ENCODE peak calls at places on chromosomes 13 and 19, in seven cellular contexts. L, I, H, W, V, F and E are unnamed samples.
A peak's percentile ranks its signal among the peaks of the same experiment; 100 is the strongest.

GRCh38 chr13:78603240-78603947 is at the start of gene POU4F1:
- DNase-seq in L (peak; percentile 85), I (peak; percentile 71), H (no peak), W (peak; percentile 26), V (peak; percentile 47), F (peak; percentile 45), E (peak; percentile 94)

GRCh38 chr13:50910483-50910805 is 853 bp downstream of the RNASEH2B start:
- DNase-seq in L (no peak), I (peak; percentile 42), H (no peak), W (peak; percentile 54), V (no peak), F (no peak), E (no peak)

GRCh38 chr13:51475727-51476521 is 23.1 kb upstream of the INTS6 start:
- DNase-seq in L (no peak), I (no peak), H (no peak), W (peak; percentile 27), V (no peak), F (no peak), E (no peak)

GRCh38 chr19:33047422-33047821 is 17.3 kb downstream of the RHPN2 start:
- DNase-seq in L (peak; percentile 92), I (peak; percentile 9), H (no peak), W (no peak), V (peak; percentile 96), F (no peak), E (no peak)

GRCh38 chr13:21434588-21434987 is 24.5 kb downstream of the ZDHHC20 start:
- DNase-seq in L (no peak), I (no peak), H (no peak), W (no peak), V (no peak), F (no peak), E (no peak)

GRCh38 chr13:26583662-26584061 is 26.2 kb downstream of the WASF3 start:
- DNase-seq in L (no peak), I (no peak), H (no peak), W (no peak), V (no peak), F (no peak), E (no peak)

GRCh38 chr19:10431254-10431942 is 11.1 kb downstream of the PDE4A start:
- DNase-seq in L (no peak), I (no peak), H (peak; percentile 55), W (no peak), V (no peak), F (peak; percentile 62), E (no peak)

GRCh38 chr19:35274323-35274722 is 5.6 kb downstream of the USF2 start:
- DNase-seq in L (no peak), I (no peak), H (no peak), W (no peak), V (no peak), F (no peak), E (no peak)

GRCh38 chr13:51534075-51534817 is 50.0 kb upstream of the WDFY2 start:
- DNase-seq in L (no peak), I (no peak), H (no peak), W (no peak), V (peak; percentile 35), F (peak; percentile 18), E (peak; percentile 53)

GRCh38 chr19:7888826-7889217 is 512 bp downstream of the LRRC8E start:
- DNase-seq in L (peak; percentile 3), I (no peak), H (no peak), W (no peak), V (no peak), F (no peak), E (no peak)

GRCh38 chr19:47430041-47430802 is 10.9 kb upstream of the MEIS3 start:
- DNase-seq in L (peak; percentile 80), I (peak; percentile 33), H (peak; percentile 46), W (peak; percentile 36), V (no peak), F (no peak), E (no peak)

GRCh38 chr13:74990992-74991391 is 491.0 kb downstream of the TBC1D4 start:
- DNase-seq in L (no peak), I (no peak), H (no peak), W (no peak), V (no peak), F (no peak), E (no peak)

GRCh38 chr13:66219493-66219892 is 1010.6 kb downstream of the PCDH9 start:
- DNase-seq in L (no peak), I (no peak), H (no peak), W (no peak), V (no peak), F (no peak), E (no peak)

GRCh38 chr19:890831-891230 is 2.2 kb downstream of the MED16 start:
- DNase-seq in L (no peak), I (no peak), H (no peak), W (no peak), V (no peak), F (no peak), E (no peak)

GRCh38 chr13:64410654-64411053 is 2819.5 kb downstream of the PCDH9 start:
- DNase-seq in L (no peak), I (no peak), H (no peak), W (no peak), V (no peak), F (no peak), E (no peak)

GRCh38 chr19:49403404-49404187 is 15.5 kb downstream of the KASH5 start:
- DNase-seq in L (no peak), I (peak; percentile 84), H (no peak), W (no peak), V (no peak), F (no peak), E (peak; percentile 82)

GRCh38 chr13:113922412-113923118 is 51.3 kb downstream of the C13orf46 start:
- DNase-seq in L (no peak), I (no peak), H (peak; percentile 12), W (no peak), V (no peak), F (no peak), E (no peak)

GRCh38 chr13:87884874-87885273 is 213.7 kb downstream of the SLITRK5 start:
- DNase-seq in L (peak; percentile 62), I (peak; percentile 22), H (no peak), W (peak; percentile 79), V (no peak), F (no peak), E (peak; percentile 67)

DNA sequence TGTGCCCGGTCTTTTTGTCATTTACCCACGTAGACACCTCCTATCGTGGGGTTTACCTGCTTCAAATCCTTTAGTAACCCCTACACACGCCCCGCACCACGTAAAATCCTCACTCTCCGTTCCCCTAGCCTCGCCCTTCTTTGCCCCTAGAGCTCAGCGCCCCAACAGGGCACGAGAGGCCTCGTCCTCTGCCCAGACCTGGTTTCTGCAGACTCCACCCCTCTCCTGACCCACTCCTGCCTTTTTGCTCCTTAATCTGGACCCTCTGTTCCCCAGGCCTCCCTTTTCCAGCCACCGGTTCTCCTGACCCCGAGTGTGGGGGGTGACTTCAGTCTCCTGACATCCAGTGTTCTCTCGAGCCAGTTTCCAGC is 427 bp downstream of the ZNF528 start:
- DNase-seq in L (peak; percentile 31), I (peak; percentile 3), H (no peak), W (no peak), V (no peak), F (no peak), E (no peak)
- H3K27ac ChIP-seq in L (peak overlapping the region; percentile 93), I (peak overlapping the region; percentile 86), H (no peak overlapping the region), W (peak overlapping the region; percentile 70), V (no peak overlapping the region), F (peak overlapping the region; percentile 46), E (no peak overlapping the region)

GRCh38 chr19:2509096-2509495 is 33.2 kb downstream of the GADD45B start:
- DNase-seq in L (no peak), I (no peak), H (no peak), W (no peak), V (no peak), F (no peak), E (no peak)
- H3K4me1 ChIP-seq in L (no peaks in the 10 kb centered on the region), I (no peaks in the 10 kb centered on the region), H (no peaks in the 10 kb centered on the region), W (peaks cover under 1% of the 10 kb centered on the region), V (peaks cover 7% of the 10 kb centered on the region), F (peaks cover 4% of the 10 kb centered on the region), E (peaks cover 15% of the 10 kb centered on the region)

GRCh38 chr19:38252935-38253691 is 3.1 kb downstream of the PPP1R14A start:
- DNase-seq in L (peak; percentile 40), I (peak; percentile 10), H (no peak), W (peak; percentile 17), V (no peak), F (no peak), E (no peak)
- H3K27ac ChIP-seq in L (peak overlapping the region; percentile 97), I (peak overlapping the region; percentile 47), H (peak overlapping the region; percentile 53), W (no peak overlapping the region), V (no peak overlapping the region), F (no peak overlapping the region), E (no peak overlapping the region)

DNA sequence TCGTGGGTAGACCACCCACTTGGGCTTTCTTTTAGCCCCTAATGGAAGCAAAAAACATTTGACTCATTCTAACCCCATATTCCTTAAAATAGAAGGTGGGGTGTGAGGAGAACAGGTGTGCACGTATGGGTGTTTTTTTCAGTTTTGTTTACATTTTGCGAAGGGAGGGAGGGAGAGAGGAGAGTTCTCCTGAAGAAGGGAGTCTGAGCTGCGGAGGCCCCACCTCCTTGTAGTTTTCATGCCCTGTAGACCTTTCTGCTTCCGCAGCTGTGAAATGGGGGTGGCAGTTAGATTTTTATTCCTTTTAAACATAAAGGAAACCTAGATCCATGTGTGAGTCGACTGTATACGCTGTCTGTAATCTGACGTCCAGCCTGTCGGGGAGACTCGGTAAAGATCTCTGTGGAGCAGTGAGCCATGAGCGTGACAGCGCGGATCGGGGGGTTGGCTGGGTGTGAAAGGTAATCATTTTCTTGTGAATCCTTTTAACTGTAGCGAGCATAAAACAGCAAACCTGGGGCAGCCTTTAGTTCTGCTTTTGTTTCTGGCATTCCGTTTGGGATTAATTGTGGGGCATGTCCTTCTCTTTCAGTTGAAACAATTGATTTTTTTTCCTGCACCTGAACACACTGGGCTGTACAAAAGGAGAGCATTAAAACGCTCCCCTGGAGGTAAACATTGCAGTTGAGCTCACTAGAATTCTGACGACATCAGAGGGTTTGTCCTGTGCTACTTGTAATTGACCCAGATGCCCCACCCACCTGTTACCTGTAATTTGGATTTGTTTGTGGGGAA is 2.3 kb downstream of the UPF1 start:
- DNase-seq in L (peak; percentile 51), I (no peak), H (no peak), W (no peak), V (no peak), F (no peak), E (no peak)
- H3K4me1 ChIP-seq in L (peaks cover 15% of the 10 kb centered on the region), I (peaks cover 19% of the 10 kb centered on the region), H (peaks cover 44% of the 10 kb centered on the region), W (peaks cover 12% of the 10 kb centered on the region), V (peaks cover 9% of the 10 kb centered on the region), F (peaks cover 42% of the 10 kb centered on the region), E (peaks cover 12% of the 10 kb centered on the region)

DNA sequence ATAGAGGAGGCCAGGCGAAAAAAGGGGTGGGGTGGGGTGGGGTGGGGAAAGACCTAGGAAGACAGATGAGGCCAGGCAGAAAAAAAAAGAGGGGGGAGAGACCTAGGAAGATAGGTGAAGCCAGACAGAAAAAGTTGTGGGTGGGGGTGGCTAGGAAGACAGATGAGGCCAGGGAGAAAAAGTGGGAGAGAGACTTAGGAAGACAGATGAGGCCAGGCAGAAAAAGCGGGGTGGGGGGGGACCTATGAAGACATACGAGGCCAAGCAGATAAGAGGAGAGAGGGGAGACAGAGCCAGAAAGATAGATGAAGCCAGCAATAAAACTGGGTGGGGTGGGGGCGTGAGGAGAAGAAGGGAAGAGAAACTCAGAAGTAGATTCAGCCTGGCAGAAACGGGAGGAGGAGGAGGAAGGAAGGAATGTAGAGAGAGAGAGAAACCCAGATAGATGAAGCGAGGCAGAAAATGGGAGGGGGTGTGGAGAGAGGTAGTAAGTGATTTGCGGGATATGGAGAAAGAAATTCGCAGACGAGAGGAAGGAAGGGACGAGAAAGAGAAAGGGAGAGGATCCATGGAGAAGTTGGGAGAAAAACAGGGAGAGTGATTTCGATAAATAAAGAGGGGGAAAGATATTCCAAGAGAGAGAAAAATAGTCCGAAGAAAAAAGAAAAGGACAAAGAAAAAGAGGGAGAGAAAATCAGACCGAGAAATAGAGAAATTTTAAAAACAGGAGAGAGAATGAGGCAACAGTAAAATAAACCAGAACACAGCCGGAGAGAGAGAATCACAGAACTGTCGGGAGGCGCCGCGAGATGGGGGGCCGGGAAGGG is 12.2 kb upstream of the CACNG6 start:
- DNase-seq in L (no peak), I (no peak), H (no peak), W (no peak), V (no peak), F (no peak), E (no peak)
- H3K27ac ChIP-seq in L (no peak overlapping the region), I (no peak overlapping the region), H (no peak overlapping the region), W (no peak overlapping the region), V (no peak overlapping the region), F (no peak overlapping the region), E (peak overlapping the region; percentile 55)